ENCODE peak calls at places on chromosome 20, in ten cellular contexts. One of them, this sample, is unnamed. For H3K4me1, the result is how much of the 10 kb centered on the place peaks cover.

GRCh38 chr20:44911264-44911921 is 1.5 kb downstream of the PABPC1L start:
- DNase-seq in fibroblast of lung: peak
- DNase-seq in ovary: peak
- DNase-seq in GM23338: peak
- DNase-seq in CD8-positive, alpha-beta memory T cell: no peak
- DNase-seq in mesenchymal stem cell: peak
- DNase-seq in breast epithelium: no peak
- DNase-seq in right cardiac atrium: peak
- DNase-seq in tibial nerve: no peak
- DNase-seq in Karpas-422: peak
- DNase-seq in this sample: peak

GRCh38 chr20:35820715-35821114 is 48.9 kb downstream of the PHF20 start:
- DNase-seq in mesenchymal stem cell: peak
- DNase-seq in ovary: no peak
- DNase-seq in right cardiac atrium: no peak
- DNase-seq in GM23338: no peak
- DNase-seq in Karpas-422: no peak
- DNase-seq in breast epithelium: no peak
- DNase-seq in fibroblast of lung: peak
- DNase-seq in CD8-positive, alpha-beta memory T cell: no peak
- DNase-seq in tibial nerve: no peak
- DNase-seq in this sample: no peak

GRCh38 chr20:46771195-46771588 is 61.7 kb downstream of the SLC2A10 start:
- DNase-seq in Karpas-422: no peak
- DNase-seq in tibial nerve: no peak
- DNase-seq in CD8-positive, alpha-beta memory T cell: no peak
- DNase-seq in mesenchymal stem cell: no peak
- DNase-seq in GM23338: no peak
- DNase-seq in right cardiac atrium: no peak
- DNase-seq in fibroblast of lung: no peak
- DNase-seq in ovary: no peak
- DNase-seq in breast epithelium: no peak
- DNase-seq in this sample: no peak

GRCh38 chr20:36644032-36644712 is 1.8 kb downstream of the SLA2 start:
- DNase-seq in right cardiac atrium: no peak
- DNase-seq in fibroblast of lung: no peak
- DNase-seq in breast epithelium: no peak
- DNase-seq in ovary: no peak
- DNase-seq in mesenchymal stem cell: no peak
- DNase-seq in tibial nerve: no peak
- DNase-seq in Karpas-422: no peak
- DNase-seq in GM23338: no peak
- DNase-seq in CD8-positive, alpha-beta memory T cell: peak
- DNase-seq in this sample: peak

GRCh38 chr20:41182296-41183212 is 45.2 kb downstream of the PLCG1 start:
- DNase-seq in GM23338: no peak
- DNase-seq in ovary: no peak
- DNase-seq in Karpas-422: no peak
- DNase-seq in CD8-positive, alpha-beta memory T cell: no peak
- DNase-seq in right cardiac atrium: no peak
- DNase-seq in fibroblast of lung: no peak
- DNase-seq in tibial nerve: peak
- DNase-seq in mesenchymal stem cell: no peak
- DNase-seq in breast epithelium: peak
- DNase-seq in this sample: no peak

GRCh38 chr20:60117040-60117439 is 158.8 kb downstream of the CDH26 start:
- DNase-seq in fibroblast of lung: no peak
- DNase-seq in mesenchymal stem cell: no peak
- DNase-seq in GM23338: no peak
- DNase-seq in tibial nerve: no peak
- DNase-seq in right cardiac atrium: no peak
- DNase-seq in breast epithelium: no peak
- DNase-seq in CD8-positive, alpha-beta memory T cell: no peak
- DNase-seq in Karpas-422: no peak
- DNase-seq in ovary: no peak
- DNase-seq in this sample: no peak

GRCh38 chr20:1324598-1325172 is 4.3 kb downstream of the SDCBP2 start:
- DNase-seq in tibial nerve: no peak
- DNase-seq in fibroblast of lung: peak
- DNase-seq in breast epithelium: no peak
- DNase-seq in ovary: peak
- DNase-seq in right cardiac atrium: no peak
- DNase-seq in Karpas-422: no peak
- DNase-seq in mesenchymal stem cell: peak
- DNase-seq in CD8-positive, alpha-beta memory T cell: no peak
- DNase-seq in GM23338: no peak
- DNase-seq in this sample: no peak

GRCh38 chr20:48845721-48846306 is 18.0 kb upstream of the PREX1 start:
- DNase-seq in tibial nerve: no peak
- DNase-seq in CD8-positive, alpha-beta memory T cell: no peak
- DNase-seq in ovary: no peak
- DNase-seq in mesenchymal stem cell: no peak
- DNase-seq in Karpas-422: no peak
- DNase-seq in fibroblast of lung: no peak
- DNase-seq in breast epithelium: no peak
- DNase-seq in right cardiac atrium: no peak
- DNase-seq in GM23338: no peak
- DNase-seq in this sample: no peak

GRCh38 chr20:50146732-50147662 is 6.5 kb downstream of the PEDS1 start:
- DNase-seq in GM23338: peak
- DNase-seq in right cardiac atrium: peak
- DNase-seq in CD8-positive, alpha-beta memory T cell: peak
- DNase-seq in tibial nerve: no peak
- DNase-seq in Karpas-422: peak
- DNase-seq in mesenchymal stem cell: no peak
- DNase-seq in fibroblast of lung: peak
- DNase-seq in breast epithelium: no peak
- DNase-seq in ovary: no peak
- DNase-seq in this sample: peak

GRCh38 chr20:3222635-3223600 is 13.6 kb downstream of the ITPA start:
- DNase-seq in GM23338: peak
- DNase-seq in tibial nerve: no peak
- DNase-seq in Karpas-422: no peak
- DNase-seq in right cardiac atrium: no peak
- DNase-seq in fibroblast of lung: no peak
- DNase-seq in mesenchymal stem cell: peak
- DNase-seq in CD8-positive, alpha-beta memory T cell: no peak
- DNase-seq in ovary: no peak
- DNase-seq in breast epithelium: peak
- DNase-seq in this sample: peak

GRCh38 chr20:50399917-50400704 is 110.1 kb upstream of the PTPN1 start:
- DNase-seq in ovary: no peak
- DNase-seq in Karpas-422: no peak
- DNase-seq in tibial nerve: no peak
- DNase-seq in GM23338: no peak
- DNase-seq in breast epithelium: no peak
- DNase-seq in fibroblast of lung: peak
- DNase-seq in mesenchymal stem cell: peak
- DNase-seq in CD8-positive, alpha-beta memory T cell: no peak
- DNase-seq in right cardiac atrium: no peak
- DNase-seq in this sample: no peak

GRCh38 chr20:46127396-46128010 is 9.4 kb downstream of the CD40 start:
- DNase-seq in right cardiac atrium: no peak
- DNase-seq in fibroblast of lung: no peak
- DNase-seq in CD8-positive, alpha-beta memory T cell: no peak
- DNase-seq in tibial nerve: no peak
- DNase-seq in Karpas-422: no peak
- DNase-seq in ovary: no peak
- DNase-seq in breast epithelium: no peak
- DNase-seq in mesenchymal stem cell: no peak
- DNase-seq in GM23338: no peak
- DNase-seq in this sample: no peak

GRCh38 chr20:42792052-42792451 is 397.7 kb downstream of the PTPRT start:
- DNase-seq in breast epithelium: no peak
- DNase-seq in GM23338: no peak
- DNase-seq in tibial nerve: no peak
- DNase-seq in Karpas-422: no peak
- DNase-seq in fibroblast of lung: no peak
- DNase-seq in CD8-positive, alpha-beta memory T cell: no peak
- DNase-seq in ovary: no peak
- DNase-seq in mesenchymal stem cell: no peak
- DNase-seq in right cardiac atrium: no peak
- DNase-seq in this sample: no peak

GRCh38 chr20:33209789-33210188 is 7.4 kb upstream of the BPIFA3 start:
- DNase-seq in ovary: peak
- DNase-seq in tibial nerve: peak
- DNase-seq in right cardiac atrium: peak
- DNase-seq in GM23338: peak
- DNase-seq in mesenchymal stem cell: peak
- DNase-seq in breast epithelium: no peak
- DNase-seq in Karpas-422: peak
- DNase-seq in fibroblast of lung: peak
- DNase-seq in CD8-positive, alpha-beta memory T cell: peak
- DNase-seq in this sample: peak

GRCh38 chr20:35953411-35954199 is 697 bp downstream of the SCAND1 start:
- DNase-seq in ovary: no peak
- DNase-seq in CD8-positive, alpha-beta memory T cell: peak
- DNase-seq in right cardiac atrium: no peak
- DNase-seq in GM23338: peak
- DNase-seq in breast epithelium: peak
- DNase-seq in tibial nerve: no peak
- DNase-seq in Karpas-422: peak
- DNase-seq in fibroblast of lung: peak
- DNase-seq in mesenchymal stem cell: no peak
- DNase-seq in this sample: peak

GRCh38 chr20:31637660-31638059 is at the start of gene COX4I2:
- DNase-seq in tibial nerve: no peak
- DNase-seq in CD8-positive, alpha-beta memory T cell: no peak
- DNase-seq in GM23338: peak
- DNase-seq in fibroblast of lung: no peak
- DNase-seq in Karpas-422: no peak
- DNase-seq in breast epithelium: no peak
- DNase-seq in right cardiac atrium: peak
- DNase-seq in mesenchymal stem cell: no peak
- DNase-seq in ovary: no peak
- DNase-seq in this sample: no peak

DNA sequence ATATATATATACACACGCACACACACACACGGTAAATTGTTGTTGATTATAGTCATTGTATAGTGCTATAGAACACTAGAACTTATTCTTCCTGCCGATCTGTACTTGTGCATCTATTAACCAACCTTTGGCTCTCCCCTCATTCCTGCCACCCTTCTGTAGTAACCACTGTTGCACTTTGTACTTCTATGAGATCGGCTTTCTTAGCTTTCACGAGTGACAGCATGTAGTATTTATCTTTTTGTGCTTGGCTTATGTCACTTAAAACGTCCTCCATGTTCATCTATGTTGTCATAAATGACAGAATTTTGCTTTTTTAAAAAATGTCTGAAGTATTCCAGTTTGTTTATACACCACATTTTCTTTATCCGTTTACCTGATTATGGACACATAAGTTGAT is 20.9 kb upstream of the DYNLRB1 start:
- DNase-seq in tibial nerve: no peak
- DNase-seq in GM23338: no peak
- DNase-seq in breast epithelium: no peak
- DNase-seq in Karpas-422: no peak
- DNase-seq in mesenchymal stem cell: no peak
- DNase-seq in ovary: no peak
- DNase-seq in right cardiac atrium: no peak
- DNase-seq in fibroblast of lung: no peak
- DNase-seq in CD8-positive, alpha-beta memory T cell: no peak
- DNase-seq in this sample: no peak
- H3K4me1 ChIP-seq in tibial nerve: under half
- H3K4me1 ChIP-seq in GM23338: under half
- H3K4me1 ChIP-seq in breast epithelium: under half
- H3K4me1 ChIP-seq in Karpas-422: under half
- H3K4me1 ChIP-seq in mesenchymal stem cell: under half
- H3K4me1 ChIP-seq in ovary: under half
- H3K4me1 ChIP-seq in right cardiac atrium: under half
- H3K4me1 ChIP-seq in fibroblast of lung: under half
- H3K4me1 ChIP-seq in CD8-positive, alpha-beta memory T cell: under half
- H3K4me1 ChIP-seq in this sample: under half

GRCh38 chr20:4689224-4689623 is 32.5 kb upstream of the PRND start:
- DNase-seq in tibial nerve: no peak
- DNase-seq in right cardiac atrium: no peak
- DNase-seq in breast epithelium: no peak
- DNase-seq in fibroblast of lung: no peak
- DNase-seq in ovary: no peak
- DNase-seq in Karpas-422: no peak
- DNase-seq in GM23338: no peak
- DNase-seq in CD8-positive, alpha-beta memory T cell: no peak
- DNase-seq in mesenchymal stem cell: no peak
- DNase-seq in this sample: no peak
- H3K4me3 ChIP-seq in tibial nerve: no peak
- H3K4me3 ChIP-seq in right cardiac atrium: no peak
- H3K4me3 ChIP-seq in breast epithelium: no peak
- H3K4me3 ChIP-seq in fibroblast of lung: no peak
- H3K4me3 ChIP-seq in ovary: no peak
- H3K4me3 ChIP-seq in Karpas-422: no peak
- H3K4me3 ChIP-seq in GM23338: no peak
- H3K4me3 ChIP-seq in CD8-positive, alpha-beta memory T cell: no peak
- H3K4me3 ChIP-seq in mesenchymal stem cell: no peak
- H3K4me3 ChIP-seq in this sample: peak

GRCh38 chr20:63360850-63361497 is at the start of gene CHRNA4:
- DNase-seq in right cardiac atrium: peak
- DNase-seq in fibroblast of lung: no peak
- DNase-seq in breast epithelium: no peak
- DNase-seq in ovary: no peak
- DNase-seq in mesenchymal stem cell: no peak
- DNase-seq in CD8-positive, alpha-beta memory T cell: no peak
- DNase-seq in GM23338: peak
- DNase-seq in tibial nerve: no peak
- DNase-seq in Karpas-422: no peak
- DNase-seq in this sample: no peak
- H3K27ac ChIP-seq in right cardiac atrium: no peak
- H3K27ac ChIP-seq in fibroblast of lung: no peak
- H3K27ac ChIP-seq in breast epithelium: no peak
- H3K27ac ChIP-seq in ovary: no peak
- H3K27ac ChIP-seq in mesenchymal stem cell: no peak
- H3K27ac ChIP-seq in CD8-positive, alpha-beta memory T cell: no peak
- H3K27ac ChIP-seq in GM23338: no peak
- H3K27ac ChIP-seq in tibial nerve: no peak
- H3K27ac ChIP-seq in Karpas-422: no peak
- H3K27ac ChIP-seq in this sample: no peak

DNA sequence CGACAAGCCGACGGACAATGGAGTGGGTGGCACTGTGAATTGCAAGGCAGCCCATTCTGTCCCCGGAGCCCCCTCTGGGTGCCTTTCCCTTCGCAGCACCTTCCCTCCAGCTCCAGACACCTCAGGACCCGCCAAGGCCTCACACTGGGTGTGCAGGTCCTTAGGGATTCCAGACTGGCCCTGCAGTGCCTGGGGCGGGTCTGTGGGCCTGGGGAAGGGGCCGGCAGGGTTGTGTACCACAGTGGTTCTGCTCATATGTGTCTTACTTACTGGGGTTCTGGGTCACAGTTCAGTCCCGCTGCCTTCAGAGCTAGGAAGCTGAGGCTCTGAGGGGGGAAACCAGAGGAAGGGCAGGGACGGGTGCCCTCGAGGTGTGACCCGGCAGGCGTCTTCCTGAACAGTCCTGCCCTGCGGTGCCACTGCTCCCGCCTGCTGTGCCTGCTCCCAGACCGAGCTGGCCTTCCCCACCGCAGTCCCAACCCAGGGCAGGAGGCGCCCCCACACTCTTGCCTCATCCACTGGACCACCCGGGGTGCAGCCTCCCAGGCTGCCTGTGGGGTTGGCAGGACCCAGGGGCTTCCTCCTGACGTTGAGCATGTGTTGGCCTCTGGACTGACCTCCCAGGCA is 16.3 kb upstream of the SLCO4A1 start:
- DNase-seq in Karpas-422: no peak
- DNase-seq in tibial nerve: no peak
- DNase-seq in CD8-positive, alpha-beta memory T cell: no peak
- DNase-seq in fibroblast of lung: no peak
- DNase-seq in right cardiac atrium: peak
- DNase-seq in ovary: no peak
- DNase-seq in GM23338: no peak
- DNase-seq in breast epithelium: no peak
- DNase-seq in mesenchymal stem cell: no peak
- DNase-seq in this sample: no peak
- H3K4me1 ChIP-seq in Karpas-422: under half
- H3K4me1 ChIP-seq in tibial nerve: under half
- H3K4me1 ChIP-seq in CD8-positive, alpha-beta memory T cell: under half
- H3K4me1 ChIP-seq in fibroblast of lung: under half
- H3K4me1 ChIP-seq in right cardiac atrium: under half
- H3K4me1 ChIP-seq in ovary: under half
- H3K4me1 ChIP-seq in GM23338: under half
- H3K4me1 ChIP-seq in breast epithelium: under half
- H3K4me1 ChIP-seq in mesenchymal stem cell: half or more
- H3K4me1 ChIP-seq in this sample: under half